ENCODE peak calls at places on chromosomes 4 and X, in eight cellular contexts. F is tibial artery; Y is GM23338; V is stimulated activated CD4-positive, alpha-beta T cell treated with anti-CD3 and anti-CD28 coated beads, Interleukin-2, amount 100 ng/mL, for 4 hours; S is mesothelial cell of epicardium; G is amygdala; X is fibroblast of the conjunctiva; Q is C1 segment of cervical spinal cord. K is an unnamed sample.
A peak's percentile ranks its signal among the peaks of the same experiment; 100 is the strongest.

GRCh38 chrX:47560179-47560830 is 700 bp upstream of the ARAF start:
- DNase-seq in F (no peak), Y (peak; percentile 30), V (no peak), S (no peak), G (no peak), X (no peak), Q (no peak), K (no peak)

GRCh38 chr4:107069049-107069448 is 32.9 kb upstream of the DKK2 start:
- DNase-seq in F (no peak), Y (no peak), V (no peak), S (no peak), G (no peak), X (peak; percentile 30), Q (no peak), K (no peak)

GRCh38 chr4:25861422-25861926 is 1.3 kb downstream of the SEL1L3 start:
- DNase-seq in F (no peak), Y (no peak), V (no peak), S (no peak), G (no peak), X (no peak), Q (no peak), K (no peak)

GRCh38 chr4:2954358-2955185 is 8.6 kb downstream of the NOP14 start:
- DNase-seq in F (no peak), Y (peak; percentile 77), V (no peak), S (no peak), G (no peak), X (no peak), Q (no peak), K (no peak)

GRCh38 chr4:42656736-42656985 is 244 bp downstream of the ATP8A1 start:
- DNase-seq in F (no peak), Y (no peak), V (no peak), S (no peak), G (no peak), X (no peak), Q (no peak), K (no peak)

GRCh38 chr4:102420563-102421221 is 75.4 kb upstream of the SLC39A8 start:
- DNase-seq in F (no peak), Y (peak; percentile 7), V (no peak), S (no peak), G (no peak), X (no peak), Q (no peak), K (no peak)

GRCh38 chr4:100008048-100008447 is 58.0 kb upstream of the H2AZ1 start:
- DNase-seq in F (no peak), Y (no peak), V (no peak), S (no peak), G (no peak), X (no peak), Q (no peak), K (no peak)

GRCh38 chrX:15563056-15563455 is 37.7 kb downstream of the ACE2 start:
- DNase-seq in F (no peak), Y (no peak), V (no peak), S (no peak), G (no peak), X (no peak), Q (no peak), K (no peak)

GRCh38 chr4:121709766-121710405 is 13.1 kb upstream of the ANXA5 start:
- DNase-seq in F (no peak), Y (no peak), V (no peak), S (no peak), G (no peak), X (no peak), Q (no peak), K (no peak)

GRCh38 chr4:189200346-189200745 is 740.3 kb upstream of the FRG1 start:
- DNase-seq in F (no peak), Y (no peak), V (no peak), S (no peak), G (no peak), X (no peak), Q (no peak), K (no peak)

GRCh38 chr4:139913398-139913990 is 240.5 kb downstream of the MAML3 start:
- DNase-seq in F (no peak), Y (no peak), V (no peak), S (no peak), G (no peak), X (no peak), Q (no peak), K (no peak)

GRCh38 chrX:103517246-103517645 is 2.0 kb downstream of the RAB40A start:
- DNase-seq in F (no peak), Y (no peak), V (no peak), S (no peak), G (no peak), X (no peak), Q (no peak), K (no peak)

GRCh38 chr4:83320548-83320947 is 14.1 kb downstream of the HPSE start:
- DNase-seq in F (peak; percentile 74), Y (no peak), V (no peak), S (no peak), G (peak; percentile 19), X (no peak), Q (no peak), K (no peak)

GRCh38 chrX:149903889-149904748 is 23.1 kb downstream of the MAGEA8 start:
- DNase-seq in F (no peak), Y (peak; percentile 21), V (no peak), S (no peak), G (no peak), X (no peak), Q (no peak), K (no peak)

GRCh38 chrX:149877636-149878035 is 3.3 kb upstream of the MAGEA8 start:
- DNase-seq in F (no peak), Y (no peak), V (no peak), S (no peak), G (no peak), X (no peak), Q (no peak), K (no peak)

GRCh38 chr4:176302283-176303275 is 17.2 kb upstream of the SPCS3 start:
- DNase-seq in F (no peak), Y (no peak), V (no peak), S (no peak), G (no peak), X (peak; percentile 27), Q (no peak), K (no peak)

GRCh38 chr4:145694929-145695328 is 15.0 kb downstream of the C4orf51 start:
- DNase-seq in F (no peak), Y (no peak), V (no peak), S (no peak), G (no peak), X (no peak), Q (no peak), K (no peak)

GRCh38 chrX:118823263-118824172 is at the start of gene ZCCHC12:
- DNase-seq in F (no peak), Y (peak; percentile 90), V (peak; percentile 31), S (peak; percentile 47), G (peak; percentile 23), X (no peak), Q (no peak), K (no peak)

GRCh38 chr4:139806929-139807328 is 141.3 kb downstream of the MGST2 start:
- DNase-seq in F (no peak), Y (no peak), V (no peak), S (no peak), G (no peak), X (no peak), Q (no peak), K (no peak)

GRCh38 chrX:23803931-23804381 is 21.0 kb downstream of the SAT1 start:
- DNase-seq in F (no peak), Y (no peak), V (no peak), S (no peak), G (no peak), X (no peak), Q (no peak), K (no peak)

GRCh38 chrX:11770320-11770719 is 12.3 kb downstream of the MSL3 start:
- DNase-seq in F (no peak), Y (peak; percentile 59), V (peak; percentile 28), S (no peak), G (no peak), X (peak; percentile 47), Q (no peak), K (no peak)

GRCh38 chr4:182655321-182655720 is 261.9 kb downstream of the DCTD start:
- DNase-seq in F (no peak), Y (no peak), V (no peak), S (no peak), G (no peak), X (no peak), Q (no peak), K (peak; percentile 11)

GRCh38 chr4:17347445-17347844 is 164.4 kb downstream of the QDPR start:
- DNase-seq in F (no peak), Y (peak; percentile 81), V (peak; percentile 20), S (no peak), G (no peak), X (no peak), Q (no peak), K (no peak)

GRCh38 chr4:6271701-6272465 is 2.2 kb downstream of the WFS1 start:
- DNase-seq in F (no peak), Y (no peak), V (no peak), S (no peak), G (no peak), X (no peak), Q (no peak), K (no peak)

GRCh38 chr4:126123933-126124332 is 809.2 kb downstream of the FAT4 start:
- DNase-seq in F (no peak), Y (no peak), V (no peak), S (no peak), G (no peak), X (no peak), Q (no peak), K (no peak)

GRCh38 chrX:149937881-149938426 is 337 bp downstream of the EOLA2 start:
- DNase-seq in F (peak; percentile 24), Y (peak; percentile 20), V (peak; percentile 3), S (no peak), G (no peak), X (no peak), Q (no peak), K (no peak)

GRCh38 chr4:55491486-55491885 is 55.2 kb downstream of the CLOCK start:
- DNase-seq in F (no peak), Y (no peak), V (no peak), S (no peak), G (no peak), X (no peak), Q (no peak), K (no peak)

GRCh38 chr4:62930884-62931283 is 1478.4 kb downstream of the TECRL start:
- DNase-seq in F (no peak), Y (no peak), V (no peak), S (no peak), G (no peak), X (no peak), Q (no peak), K (no peak)

GRCh38 chr4:56434599-56435000 is 815 bp downstream of the PPAT start:
- DNase-seq in F (no peak), Y (no peak), V (no peak), S (no peak), G (no peak), X (no peak), Q (no peak), K (no peak)

GRCh38 chrX:120015145-120016067 is 62.1 kb downstream of the RHOXF2B start:
- DNase-seq in F (no peak), Y (peak; percentile 52), V (no peak), S (no peak), G (no peak), X (no peak), Q (no peak), K (no peak)

GRCh38 chr4:88802585-88803285 is 105.1 kb upstream of the NAP1L5 start:
- DNase-seq in F (no peak), Y (no peak), V (no peak), S (no peak), G (no peak), X (no peak), Q (no peak), K (no peak)

GRCh38 chrX:54045563-54046228 is 1.4 kb upstream of the PHF8 start:
- DNase-seq in F (no peak), Y (no peak), V (no peak), S (no peak), G (no peak), X (no peak), Q (no peak), K (no peak)

GRCh38 chr4:38782452-38783108 is at the start of gene TLR10:
- DNase-seq in F (no peak), Y (peak; percentile 83), V (peak; percentile 11), S (no peak), G (no peak), X (peak; percentile 20), Q (no peak), K (no peak)

K was measured in NCI-H1048.